ENCODE peak calls at places on chromosome 14, in nine cellular contexts. One of them, this sample, is unnamed.
A peak's percentile ranks its signal among the peaks of the same experiment; 100 is the strongest.

GRCh38 chr14:54669759-54670630 is 103.1 kb downstream of the SAMD4A start:
- ATAC-seq in activated CD4-positive, alpha-beta T cell treated with anti-CD3 and anti-CD28 coated beads for 36 hours: peak; percentile 83
- ATAC-seq in T-helper 17 cell: peak; percentile 63
- ATAC-seq in gastroesophageal sphincter: peak; percentile 63
- ATAC-seq in activated naive CD4-positive, alpha-beta T cell treated with anti-CD3 and anti-CD28 coated beads, Interleukin-2, amount 50 U/mL, for 72 hours: peak; percentile 86
- ATAC-seq in mucosa of descending colon: peak; percentile 39
- ATAC-seq in activated T-cell treated with anti-CD3 and anti-CD28 coated beads, Interleukin-2, amount 50 U/mL, for 4 hours: peak; percentile 60
- ATAC-seq in activated naive CD8-positive, alpha-beta T cell treated with anti-CD3 and anti-CD28 coated beads, Interleukin-2, amount 50 U/mL, for 24 hours: peak; percentile 53
- ATAC-seq in left cardiac atrium: no peak
- ATAC-seq in this sample: no peak

GRCh38 chr14:23121401-23121800 is 2.3 kb upstream of the CEBPE start:
- ATAC-seq in activated CD4-positive, alpha-beta T cell treated with anti-CD3 and anti-CD28 coated beads for 36 hours: no peak
- ATAC-seq in T-helper 17 cell: no peak
- ATAC-seq in gastroesophageal sphincter: no peak
- ATAC-seq in activated naive CD4-positive, alpha-beta T cell treated with anti-CD3 and anti-CD28 coated beads, Interleukin-2, amount 50 U/mL, for 72 hours: no peak
- ATAC-seq in mucosa of descending colon: no peak
- ATAC-seq in activated T-cell treated with anti-CD3 and anti-CD28 coated beads, Interleukin-2, amount 50 U/mL, for 4 hours: no peak
- ATAC-seq in activated naive CD8-positive, alpha-beta T cell treated with anti-CD3 and anti-CD28 coated beads, Interleukin-2, amount 50 U/mL, for 24 hours: no peak
- ATAC-seq in left cardiac atrium: peak; percentile 68
- ATAC-seq in this sample: peak; percentile 77

GRCh38 chr14:39122330-39123138 is 8.4 kb downstream of the GEMIN2 start:
- ATAC-seq in activated CD4-positive, alpha-beta T cell treated with anti-CD3 and anti-CD28 coated beads for 36 hours: no peak
- ATAC-seq in T-helper 17 cell: no peak
- ATAC-seq in gastroesophageal sphincter: no peak
- ATAC-seq in activated naive CD4-positive, alpha-beta T cell treated with anti-CD3 and anti-CD28 coated beads, Interleukin-2, amount 50 U/mL, for 72 hours: no peak
- ATAC-seq in mucosa of descending colon: no peak
- ATAC-seq in activated T-cell treated with anti-CD3 and anti-CD28 coated beads, Interleukin-2, amount 50 U/mL, for 4 hours: no peak
- ATAC-seq in activated naive CD8-positive, alpha-beta T cell treated with anti-CD3 and anti-CD28 coated beads, Interleukin-2, amount 50 U/mL, for 24 hours: no peak
- ATAC-seq in left cardiac atrium: no peak
- ATAC-seq in this sample: no peak

GRCh38 chr14:70601162-70601561 is 707 bp upstream of the MED6 start:
- ATAC-seq in activated CD4-positive, alpha-beta T cell treated with anti-CD3 and anti-CD28 coated beads for 36 hours: no peak
- ATAC-seq in T-helper 17 cell: no peak
- ATAC-seq in gastroesophageal sphincter: no peak
- ATAC-seq in activated naive CD4-positive, alpha-beta T cell treated with anti-CD3 and anti-CD28 coated beads, Interleukin-2, amount 50 U/mL, for 72 hours: no peak
- ATAC-seq in mucosa of descending colon: no peak
- ATAC-seq in activated T-cell treated with anti-CD3 and anti-CD28 coated beads, Interleukin-2, amount 50 U/mL, for 4 hours: no peak
- ATAC-seq in activated naive CD8-positive, alpha-beta T cell treated with anti-CD3 and anti-CD28 coated beads, Interleukin-2, amount 50 U/mL, for 24 hours: no peak
- ATAC-seq in left cardiac atrium: peak; percentile 61
- ATAC-seq in this sample: no peak

GRCh38 chr14:68596701-68597100 is 196.2 kb downstream of the ZFP36L1 start:
- ATAC-seq in activated CD4-positive, alpha-beta T cell treated with anti-CD3 and anti-CD28 coated beads for 36 hours: no peak
- ATAC-seq in T-helper 17 cell: no peak
- ATAC-seq in gastroesophageal sphincter: no peak
- ATAC-seq in activated naive CD4-positive, alpha-beta T cell treated with anti-CD3 and anti-CD28 coated beads, Interleukin-2, amount 50 U/mL, for 72 hours: no peak
- ATAC-seq in mucosa of descending colon: no peak
- ATAC-seq in activated T-cell treated with anti-CD3 and anti-CD28 coated beads, Interleukin-2, amount 50 U/mL, for 4 hours: no peak
- ATAC-seq in activated naive CD8-positive, alpha-beta T cell treated with anti-CD3 and anti-CD28 coated beads, Interleukin-2, amount 50 U/mL, for 24 hours: no peak
- ATAC-seq in left cardiac atrium: no peak
- ATAC-seq in this sample: no peak

GRCh38 chr14:72692678-72693077 is 201.2 kb downstream of the DPF3 start:
- ATAC-seq in activated CD4-positive, alpha-beta T cell treated with anti-CD3 and anti-CD28 coated beads for 36 hours: no peak
- ATAC-seq in T-helper 17 cell: no peak
- ATAC-seq in gastroesophageal sphincter: no peak
- ATAC-seq in activated naive CD4-positive, alpha-beta T cell treated with anti-CD3 and anti-CD28 coated beads, Interleukin-2, amount 50 U/mL, for 72 hours: no peak
- ATAC-seq in mucosa of descending colon: no peak
- ATAC-seq in activated T-cell treated with anti-CD3 and anti-CD28 coated beads, Interleukin-2, amount 50 U/mL, for 4 hours: no peak
- ATAC-seq in activated naive CD8-positive, alpha-beta T cell treated with anti-CD3 and anti-CD28 coated beads, Interleukin-2, amount 50 U/mL, for 24 hours: no peak
- ATAC-seq in left cardiac atrium: peak; percentile 81
- ATAC-seq in this sample: no peak

GRCh38 chr14:84225243-84225642 is 1304.7 kb upstream of the FLRT2 start:
- ATAC-seq in activated CD4-positive, alpha-beta T cell treated with anti-CD3 and anti-CD28 coated beads for 36 hours: no peak
- ATAC-seq in T-helper 17 cell: no peak
- ATAC-seq in gastroesophageal sphincter: peak; percentile 86
- ATAC-seq in activated naive CD4-positive, alpha-beta T cell treated with anti-CD3 and anti-CD28 coated beads, Interleukin-2, amount 50 U/mL, for 72 hours: no peak
- ATAC-seq in mucosa of descending colon: no peak
- ATAC-seq in activated T-cell treated with anti-CD3 and anti-CD28 coated beads, Interleukin-2, amount 50 U/mL, for 4 hours: no peak
- ATAC-seq in activated naive CD8-positive, alpha-beta T cell treated with anti-CD3 and anti-CD28 coated beads, Interleukin-2, amount 50 U/mL, for 24 hours: no peak
- ATAC-seq in left cardiac atrium: peak; percentile 96
- ATAC-seq in this sample: no peak

GRCh38 chr14:101882141-101882935 is 82.0 kb upstream of the DYNC1H1 start:
- ATAC-seq in activated CD4-positive, alpha-beta T cell treated with anti-CD3 and anti-CD28 coated beads for 36 hours: no peak
- ATAC-seq in T-helper 17 cell: no peak
- ATAC-seq in gastroesophageal sphincter: no peak
- ATAC-seq in activated naive CD4-positive, alpha-beta T cell treated with anti-CD3 and anti-CD28 coated beads, Interleukin-2, amount 50 U/mL, for 72 hours: no peak
- ATAC-seq in mucosa of descending colon: no peak
- ATAC-seq in activated T-cell treated with anti-CD3 and anti-CD28 coated beads, Interleukin-2, amount 50 U/mL, for 4 hours: no peak
- ATAC-seq in activated naive CD8-positive, alpha-beta T cell treated with anti-CD3 and anti-CD28 coated beads, Interleukin-2, amount 50 U/mL, for 24 hours: no peak
- ATAC-seq in left cardiac atrium: no peak
- ATAC-seq in this sample: no peak

GRCh38 chr14:104332634-104333270 is 194.4 kb downstream of the KIF26A start:
- ATAC-seq in activated CD4-positive, alpha-beta T cell treated with anti-CD3 and anti-CD28 coated beads for 36 hours: no peak
- ATAC-seq in T-helper 17 cell: no peak
- ATAC-seq in gastroesophageal sphincter: peak; percentile 43
- ATAC-seq in activated naive CD4-positive, alpha-beta T cell treated with anti-CD3 and anti-CD28 coated beads, Interleukin-2, amount 50 U/mL, for 72 hours: no peak
- ATAC-seq in mucosa of descending colon: peak; percentile 24
- ATAC-seq in activated T-cell treated with anti-CD3 and anti-CD28 coated beads, Interleukin-2, amount 50 U/mL, for 4 hours: no peak
- ATAC-seq in activated naive CD8-positive, alpha-beta T cell treated with anti-CD3 and anti-CD28 coated beads, Interleukin-2, amount 50 U/mL, for 24 hours: no peak
- ATAC-seq in left cardiac atrium: no peak
- ATAC-seq in this sample: no peak

GRCh38 chr14:69654109-69654508 is 42.7 kb downstream of the SUSD6 start:
- ATAC-seq in activated CD4-positive, alpha-beta T cell treated with anti-CD3 and anti-CD28 coated beads for 36 hours: no peak
- ATAC-seq in T-helper 17 cell: no peak
- ATAC-seq in gastroesophageal sphincter: no peak
- ATAC-seq in activated naive CD4-positive, alpha-beta T cell treated with anti-CD3 and anti-CD28 coated beads, Interleukin-2, amount 50 U/mL, for 72 hours: no peak
- ATAC-seq in mucosa of descending colon: peak; percentile 68
- ATAC-seq in activated T-cell treated with anti-CD3 and anti-CD28 coated beads, Interleukin-2, amount 50 U/mL, for 4 hours: no peak
- ATAC-seq in activated naive CD8-positive, alpha-beta T cell treated with anti-CD3 and anti-CD28 coated beads, Interleukin-2, amount 50 U/mL, for 24 hours: no peak
- ATAC-seq in left cardiac atrium: no peak
- ATAC-seq in this sample: no peak

GRCh38 chr14:69652942-69653680 is 41.7 kb downstream of the SUSD6 start:
- ATAC-seq in activated CD4-positive, alpha-beta T cell treated with anti-CD3 and anti-CD28 coated beads for 36 hours: peak; percentile 71
- ATAC-seq in T-helper 17 cell: peak; percentile 46
- ATAC-seq in gastroesophageal sphincter: peak; percentile 32
- ATAC-seq in activated naive CD4-positive, alpha-beta T cell treated with anti-CD3 and anti-CD28 coated beads, Interleukin-2, amount 50 U/mL, for 72 hours: peak; percentile 53
- ATAC-seq in mucosa of descending colon: peak; percentile 57
- ATAC-seq in activated T-cell treated with anti-CD3 and anti-CD28 coated beads, Interleukin-2, amount 50 U/mL, for 4 hours: no peak
- ATAC-seq in activated naive CD8-positive, alpha-beta T cell treated with anti-CD3 and anti-CD28 coated beads, Interleukin-2, amount 50 U/mL, for 24 hours: peak; percentile 83
- ATAC-seq in left cardiac atrium: peak; percentile 38
- ATAC-seq in this sample: peak; percentile 86

This sample was measured in stimulated activated memory B cell treated with anti-CD40 and anti-IgM and Interleukin-4, amounts not matched to agents 10 μg/mL and 1 μg/mL and 100 μg/mL, for 72 hours.